ENCODE peak calls at places on chromosomes 6 and 20, in seven cellular contexts. D, S, E, C, U, W and L are unnamed samples.

GRCh38 chr6:145247677-145248419 is 487.5 kb downstream of the EPM2A start:
- DNase-seq in D (no peak), S (no peak), E (no peak), C (no peak), U (no peak), W (peak; percentile 88), L (no peak)

GRCh38 chr6:19759117-19759880 is 77.9 kb upstream of the ID4 start:
- DNase-seq in D (no peak), S (no peak), E (no peak), C (no peak), U (no peak), W (no peak), L (no peak)

GRCh38 chr20:6769953-6770831 is 2.7 kb downstream of the BMP2 start:
- DNase-seq in D (peak; percentile 90), S (peak; percentile 78), E (no peak), C (no peak), U (no peak), W (no peak), L (peak; percentile 76)

GRCh38 chr6:152093711-152094110 is 286.2 kb downstream of the ESR1 start:
- DNase-seq in D (no peak), S (no peak), E (no peak), C (no peak), U (no peak), W (no peak), L (no peak)

GRCh38 chr20:36384022-36384619 is 78.0 kb downstream of the DLGAP4 start:
- DNase-seq in D (no peak), S (no peak), E (peak; percentile 10), C (no peak), U (no peak), W (no peak), L (no peak)

GRCh38 chr20:25099580-25099979 is 17.6 kb upstream of the VSX1 start:
- DNase-seq in D (no peak), S (no peak), E (no peak), C (no peak), U (no peak), W (no peak), L (no peak)

GRCh38 chr6:42423244-42423643 is 28.5 kb downstream of the TRERF1 start:
- DNase-seq in D (no peak), S (no peak), E (peak; percentile 68), C (no peak), U (no peak), W (no peak), L (no peak)

GRCh38 chr6:52516269-52516668 is 60.6 kb downstream of the TRAM2 start:
- DNase-seq in D (no peak), S (no peak), E (no peak), C (no peak), U (no peak), W (no peak), L (no peak)

GRCh38 chr6:30759575-30760239 is 15.4 kb upstream of the IER3 start:
- DNase-seq in D (peak; percentile 84), S (peak; percentile 14), E (no peak), C (no peak), U (no peak), W (peak; percentile 95), L (no peak)

GRCh38 chr6:160128125-160128683 is 6.6 kb downstream of the SLC22A1 start:
- DNase-seq in D (peak; percentile 59), S (no peak), E (no peak), C (no peak), U (no peak), W (no peak), L (no peak)

GRCh38 chr20:58852559-58853271 is at the start of gene GNAS:
- DNase-seq in D (peak; percentile 87), S (peak; percentile 88), E (no peak), C (peak; percentile 21), U (no peak), W (no peak), L (peak; percentile 68)

GRCh38 chr6:1604347-1604990 is 5.2 kb upstream of the FOXC1 start:
- DNase-seq in D (peak; percentile 95), S (peak; percentile 88), E (no peak), C (peak; percentile 49), U (no peak), W (no peak), L (peak; percentile 74)

GRCh38 chr6:129331450-129332138 is 378.4 kb downstream of the ARHGAP18 start:
- DNase-seq in D (no peak), S (no peak), E (no peak), C (no peak), U (no peak), W (no peak), L (no peak)